ENCODE peak calls at places on chromosomes 3 and 15, in six cellular contexts. A, I, K, V, W and X are unnamed samples.
A peak's percentile ranks its signal among the peaks of the same experiment; 100 is the strongest.

GRCh38 chr3:168094580-168094876 is 1.2 kb downstream of the GOLIM4 start:
- DNase-seq in W (peak; percentile 46), I (no peak), A (peak; percentile 81), K (no peak), V (no peak), X (no peak)

GRCh38 chr3:179000659-179001058 is 71.0 kb downstream of the ZMAT3 start:
- DNase-seq in V (no peak), K (no peak), A (no peak), I (no peak), W (no peak), X (no peak)

GRCh38 chr15:41903782-41904181 is 9.9 kb upstream of the SPTBN5 start:
- DNase-seq in I (no peak), K (no peak), A (no peak), V (no peak), W (no peak), X (no peak)

GRCh38 chr3:183159319-183159718 is 3.2 kb downstream of the LAMP3 start:
- DNase-seq in I (peak; percentile 35), V (no peak), K (no peak), W (no peak), A (no peak), X (no peak)

GRCh38 chr15:51863131-51863530 is 33.7 kb downstream of the TMOD3 start:
- DNase-seq in K (no peak), A (no peak), I (no peak), W (no peak), V (no peak), X (no peak)

GRCh38 chr3:116524455-116524854 is 79.2 kb upstream of the LSAMP start:
- DNase-seq in W (no peak), A (no peak), K (peak; percentile 11), V (no peak), I (no peak), X (no peak)

GRCh38 chr15:94306700-94307650 is 75.6 kb downstream of the MCTP2 start:
- DNase-seq in K (no peak), W (no peak), V (no peak), I (peak; percentile 51), A (no peak), X (no peak)

GRCh38 chr3:116947809-116948208 is 238.2 kb downstream of the TUSC7 start:
- DNase-seq in A (no peak), K (no peak), W (no peak), I (no peak), V (no peak), X (no peak)

GRCh38 chr3:79253704-79254103 is 514.1 kb downstream of the ROBO1 start:
- DNase-seq in A (no peak), W (no peak), I (peak; percentile 76), K (no peak), V (no peak), X (no peak)

GRCh38 chr3:117531078-117531477 is 821.5 kb downstream of the TUSC7 start:
- DNase-seq in K (peak; percentile 14), I (no peak), A (no peak), W (no peak), V (no peak), X (no peak)

GRCh38 chr3:127637546-127637945 is 8.6 kb downstream of the PODXL2 start:
- DNase-seq in I (peak; percentile 65), K (peak; percentile 41), W (no peak), A (no peak), V (no peak), X (no peak)

GRCh38 chr3:113039546-113039945 is 48.8 kb downstream of the GTPBP8 start:
- DNase-seq in V (no peak), I (no peak), K (no peak), W (no peak), A (no peak), X (no peak)

GRCh38 chr3:107315136-107315535 is 62.1 kb upstream of the CCDC54 start:
- DNase-seq in I (no peak), A (no peak), W (no peak), V (no peak), K (no peak), X (no peak)

GRCh38 chr15:62739507-62739906 is 303.0 kb upstream of the TPM1 start:
- DNase-seq in I (no peak), V (no peak), K (peak; percentile 33), W (no peak), A (no peak), X (no peak)

GRCh38 chr3:143361589-143361988 is 242.0 kb downstream of the CHST2 start:
- DNase-seq in V (no peak), A (no peak), W (no peak), K (no peak), I (no peak), X (no peak)

GRCh38 chr15:69760890-69761568 is 308.4 kb downstream of the RPLP1 start:
- DNase-seq in K (peak; percentile 96), W (peak; percentile 67), I (peak; percentile 98), A (no peak), V (no peak), X (peak; percentile 49)

GRCh38 chr15:41930221-41930866 is 36.5 kb upstream of the SPTBN5 start:
- DNase-seq in V (no peak), W (peak; percentile 52), K (peak; percentile 92), I (peak; percentile 71), A (no peak), X (peak; percentile 79)

GRCh38 chr3:138712086-138712485 is 103.5 kb downstream of the FAIM start:
- DNase-seq in K (no peak), A (no peak), I (no peak), W (no peak), V (no peak), X (no peak)

GRCh38 chr15:101689901-101690300 is 34.4 kb downstream of the TARS3 start:
- DNase-seq in K (peak; percentile 29), W (no peak), V (no peak), I (peak; percentile 25), A (no peak), X (no peak)

GRCh38 chr15:82535566-82536408 is 4.5 kb downstream of the RPS17 start:
- DNase-seq in A (no peak), K (no peak), W (no peak), I (peak; percentile 40), V (no peak), X (no peak)

GRCh38 chr3:65006300-65006739 is 318.5 kb upstream of the ADAMTS9 start:
- DNase-seq in V (no peak), W (no peak), I (no peak), K (peak; percentile 23), A (no peak), X (no peak)

GRCh38 chr3:23807161-23808015 is 1.6 kb downstream of the UBE2E1 start:
- DNase-seq in A (no peak), I (peak; percentile 60), W (no peak), K (peak; percentile 46), V (no peak), X (no peak)